ENCODE peak calls at places on chromosomes 16 and 17, in eight cellular contexts. E is activated T-helper 1 cell treated with anti-CD3 and anti-CD28 coated beads, Interleukin-2, amount 50 U/mL, for 16 hours; M is T1000; R is EH; O is neural crest cell; F is EL; B is NCI-H69; A is AG08395. I is an unnamed sample.

GRCh38 chr17:3960764-3961163 is 3.5 kb downstream of the ATP2A3 start:
- DNase-seq in A (peak; percentile 60), M (no peak), O (no peak), E (no peak), R (no peak), B (peak; percentile 61), F (no peak), I (no peak)

GRCh38 chr17:28326114-28326513 is 7.1 kb downstream of the TMEM97 start:
- DNase-seq in B (peak; percentile 90), F (no peak), M (no peak), E (no peak), O (no peak), R (no peak), A (no peak), I (no peak)

GRCh38 chr17:32927724-32928526 is at the start of gene TMEM98:
- DNase-seq in O (peak; percentile 48), F (peak; percentile 30), R (peak; percentile 43), M (no peak), E (no peak), A (peak; percentile 45), B (peak; percentile 40), I (no peak)

GRCh38 chr17:38703742-38704644 is 1.1 kb upstream of the MLLT6 start:
- DNase-seq in R (peak; percentile 25), B (peak; percentile 98), A (no peak), E (peak; percentile 41), O (peak; percentile 72), M (no peak), F (peak; percentile 67), I (peak; percentile 80)

GRCh38 chr16:89052824-89053724 is 40.6 kb upstream of the ACSF3 start:
- DNase-seq in R (no peak), B (peak; percentile 89), M (no peak), A (no peak), F (no peak), E (no peak), O (no peak), I (peak; percentile 13)

GRCh38 chr16:5200123-5200522 is 102.5 kb upstream of the EEF2KMT start:
- DNase-seq in F (no peak), E (no peak), A (no peak), R (no peak), B (no peak), M (no peak), O (no peak), I (no peak)

GRCh38 chr17:68379692-68380677 is 77.3 kb downstream of the WIPI1 start:
- DNase-seq in R (no peak), B (no peak), A (no peak), F (no peak), E (no peak), O (no peak), M (no peak), I (no peak)

GRCh38 chr16:49575352-49576172 is 202.0 kb downstream of the C16orf78 start:
- DNase-seq in M (no peak), O (no peak), B (no peak), R (no peak), F (no peak), E (no peak), A (no peak), I (no peak)

GRCh38 chr17:7177954-7178477 is 1.2 kb downstream of the ASGR1 start:
- DNase-seq in M (peak; percentile 12), R (peak; percentile 36), A (no peak), O (no peak), B (peak; percentile 51), E (no peak), F (peak; percentile 56), I (peak; percentile 41)

GRCh38 chr17:78820841-78821240 is 19.8 kb downstream of the USP36 start:
- DNase-seq in B (no peak), E (no peak), O (no peak), R (no peak), A (no peak), F (no peak), M (no peak), I (no peak)

GRCh38 chr17:83076930-83077329 is 2.5 kb upstream of the METRNL start:
- DNase-seq in R (no peak), F (no peak), E (no peak), A (no peak), M (no peak), O (no peak), B (no peak), I (no peak)

GRCh38 chr17:51653902-51654301 is 393.6 kb downstream of the UTP18 start:
- DNase-seq in F (no peak), R (no peak), A (no peak), O (no peak), E (no peak), M (no peak), B (peak; percentile 14), I (no peak)

GRCh38 chr16:35252356-35252936 is 1793.0 kb downstream of the TP53TG3F start:
- DNase-seq in O (no peak), E (no peak), M (no peak), F (no peak), A (no peak), R (peak; percentile 0), B (no peak), I (peak; percentile 11)

GRCh38 chr17:77770331-77771105 is 188.0 kb upstream of the TNRC6C start:
- DNase-seq in E (no peak), F (peak; percentile 52), M (no peak), B (no peak), O (no peak), R (peak; percentile 65), A (peak; percentile 79), I (no peak)

GRCh38 chr17:57505841-57506240 is 239.3 kb downstream of the CCDC182 start:
- DNase-seq in E (no peak), F (no peak), R (no peak), M (no peak), O (no peak), B (peak; percentile 54), A (no peak), I (no peak)

GRCh38 chr16:88284626-88285513 is 97.9 kb upstream of the ZNF469 start:
- DNase-seq in A (no peak), R (no peak), E (no peak), O (no peak), M (no peak), F (no peak), B (no peak), I (no peak)

GRCh38 chr17:59791603-59792457 is 84.4 kb downstream of the VMP1 start:
- DNase-seq in F (no peak), M (no peak), O (no peak), A (no peak), E (no peak), B (no peak), R (peak; percentile 87), I (no peak)

GRCh38 chr16:16042076-16042475 is 92.7 kb downstream of the ABCC1 start:
- DNase-seq in F (peak; percentile 89), B (no peak), R (peak; percentile 94), O (no peak), M (no peak), E (no peak), A (peak; percentile 69), I (no peak)

GRCh38 chr17:64736804-64737492 is 74.8 kb upstream of the SMURF2 start:
- DNase-seq in M (no peak), R (peak; percentile 67), A (no peak), E (peak; percentile 22), O (peak; percentile 14), B (peak; percentile 53), F (peak; percentile 60), I (no peak)

GRCh38 chr17:36934759-36935630 is 2.3 kb upstream of the LHX1 start:
- DNase-seq in R (no peak), E (no peak), B (peak; percentile 73), O (peak; percentile 38), A (no peak), M (no peak), F (no peak), I (peak; percentile 26)

GRCh38 chr17:63834431-63835166 is 7.1 kb upstream of the FTSJ3 start:
- DNase-seq in F (peak; percentile 85), M (peak; percentile 63), A (peak; percentile 77), R (peak; percentile 84), O (peak; percentile 56), B (peak; percentile 75), E (no peak), I (peak; percentile 87)

GRCh38 chr17:11272191-11272590 is 31.2 kb downstream of the SHISA6 start:
- DNase-seq in O (no peak), E (no peak), M (no peak), F (no peak), R (no peak), A (no peak), B (no peak), I (no peak)

GRCh38 chr16:54193656-54194007 is 93.0 kb downstream of the IRX3 start:
- DNase-seq in B (peak; percentile 86), E (no peak), F (peak; percentile 75), A (peak; percentile 86), O (peak; percentile 82), R (peak; percentile 65), M (no peak), I (no peak)

GRCh38 chr17:30477083-30477757 is at the start of gene GOSR1:
- DNase-seq in A (peak; percentile 93), F (peak; percentile 96), M (peak; percentile 84), E (peak; percentile 87), B (peak; percentile 98), O (peak; percentile 88), R (peak; percentile 95), I (peak; percentile 91)

GRCh38 chr17:45436161-45436560 is 3.5 kb upstream of the ARHGAP27 start:
- DNase-seq in A (no peak), E (no peak), B (no peak), M (no peak), R (no peak), O (no peak), F (no peak), I (no peak)

GRCh38 chr17:17757391-17757791 is 76.1 kb downstream of the RAI1 start:
- DNase-seq in E (no peak), M (no peak), R (no peak), F (no peak), B (no peak), O (no peak), A (no peak), I (no peak)

GRCh38 chr16:17556276-17557052 is 85.7 kb upstream of the XYLT1 start:
- DNase-seq in A (peak; percentile 52), E (no peak), B (peak; percentile 12), O (peak; percentile 5), M (no peak), F (peak; percentile 42), R (peak; percentile 58), I (peak; percentile 33)

GRCh38 chr17:42562845-42563509 is 1.0 kb downstream of the COASY start:
- DNase-seq in B (no peak), A (no peak), R (no peak), E (no peak), M (no peak), O (no peak), F (no peak), I (no peak)

GRCh38 chr16:51880776-51881175 is 666.2 kb downstream of the TOX3 start:
- DNase-seq in R (peak; percentile 86), A (peak; percentile 64), B (no peak), E (no peak), F (peak; percentile 68), O (no peak), M (no peak), I (no peak)

GRCh38 chr17:4497101-4497824 is 1.4 kb upstream of the SPNS2 start:
- DNase-seq in O (no peak), F (peak; percentile 80), A (peak; percentile 21), B (peak; percentile 19), E (no peak), R (peak; percentile 49), M (peak; percentile 72), I (no peak)

GRCh38 chr16:71777329-71777728 is 31.3 kb downstream of the AP1G1 start:
- DNase-seq in E (no peak), F (no peak), A (no peak), R (no peak), O (no peak), B (no peak), M (no peak), I (no peak)

GRCh38 chr17:62725791-62726249 is 82.3 kb downstream of the MARCHF10 start:
- DNase-seq in M (no peak), R (peak; percentile 81), A (no peak), O (no peak), F (peak; percentile 90), B (no peak), E (no peak), I (no peak)

I was measured in NCI-H1930.